ENCODE peak calls at places on chromosomes 4 and X, in nine cellular contexts. J is fibroblast of pulmonary artery, E is pancreas, A is fibroblast of mammary gland, L is foreskin fibroblast, Z is AG09309, G is GM13977, P is activated B cell treated with CpG ODN at 0.5 μM for 24 hours, U is dorsolateral prefrontal cortex. X is an unnamed sample.
A peak's percentile ranks its signal among the peaks of the same experiment; 100 is the strongest.

GRCh38 chr4:41257901-41258300 is 1.2 kb downstream of the UCHL1 start:
- DNase-seq in U (peak; percentile 11), A (no peak), E (no peak), G (no peak), Z (no peak), P (no peak), J (no peak), L (no peak), X (no peak)

GRCh38 chrX:125205084-125205917 is 114.4 kb upstream of the TEX13C start:
- DNase-seq in A (peak; percentile 4), U (peak; percentile 71), E (peak; percentile 60), G (peak; percentile 12), J (no peak), P (no peak), L (peak; percentile 0), Z (no peak), X (peak; percentile 64)

GRCh38 chrX:53686151-53686885 is at the start of gene HUWE1:
- DNase-seq in G (peak; percentile 70), J (peak; percentile 68), A (peak; percentile 63), E (peak; percentile 77), Z (no peak), P (peak; percentile 82), L (peak; percentile 83), U (peak; percentile 82), X (peak; percentile 78)

GRCh38 chrX:12804655-12805054 is 13.4 kb downstream of the PRPS2 start:
- DNase-seq in P (no peak), J (no peak), A (no peak), Z (no peak), U (no peak), L (peak; percentile 7), E (no peak), G (no peak), X (no peak)

GRCh38 chr4:79241846-79242245 is 84.0 kb downstream of the NAA11 start:
- DNase-seq in U (no peak), P (no peak), E (no peak), Z (no peak), A (peak; percentile 53), L (peak; percentile 32), J (peak; percentile 29), G (no peak), X (no peak)

GRCh38 chr4:148299337-148299736 is 142.9 kb downstream of the NR3C2 start:
- DNase-seq in A (no peak), E (no peak), P (no peak), G (no peak), Z (no peak), J (no peak), U (no peak), L (no peak), X (no peak)

GRCh38 chr4:53196872-53197759 is 168.7 kb downstream of the SCFD2 start:
- DNase-seq in G (peak; percentile 31), Z (peak; percentile 74), L (peak; percentile 92), P (no peak), A (peak; percentile 90), J (peak; percentile 95), U (no peak), E (no peak), X (no peak)

GRCh38 chr4:185742766-185743165 is 69.2 kb downstream of the SORBS2 start:
- DNase-seq in E (peak; percentile 68), J (no peak), P (no peak), G (no peak), L (no peak), U (no peak), A (no peak), Z (no peak), X (no peak)

GRCh38 chr4:175412161-175412560 is 399.9 kb downstream of the GPM6A start:
- DNase-seq in A (peak; percentile 91), G (no peak), E (no peak), L (peak; percentile 78), Z (peak; percentile 71), P (no peak), U (no peak), J (peak; percentile 47), X (no peak)

GRCh38 chrX:5646818-5647217 is 581.8 kb downstream of the NLGN4X start:
- DNase-seq in A (no peak), G (peak; percentile 31), L (no peak), U (no peak), E (no peak), P (no peak), Z (no peak), J (no peak), X (no peak)

GRCh38 chr4:185779520-185779919 is 32.5 kb downstream of the SORBS2 start:
- DNase-seq in G (no peak), L (no peak), E (no peak), J (peak; percentile 45), A (no peak), Z (no peak), P (no peak), U (no peak), X (no peak)

DNA sequence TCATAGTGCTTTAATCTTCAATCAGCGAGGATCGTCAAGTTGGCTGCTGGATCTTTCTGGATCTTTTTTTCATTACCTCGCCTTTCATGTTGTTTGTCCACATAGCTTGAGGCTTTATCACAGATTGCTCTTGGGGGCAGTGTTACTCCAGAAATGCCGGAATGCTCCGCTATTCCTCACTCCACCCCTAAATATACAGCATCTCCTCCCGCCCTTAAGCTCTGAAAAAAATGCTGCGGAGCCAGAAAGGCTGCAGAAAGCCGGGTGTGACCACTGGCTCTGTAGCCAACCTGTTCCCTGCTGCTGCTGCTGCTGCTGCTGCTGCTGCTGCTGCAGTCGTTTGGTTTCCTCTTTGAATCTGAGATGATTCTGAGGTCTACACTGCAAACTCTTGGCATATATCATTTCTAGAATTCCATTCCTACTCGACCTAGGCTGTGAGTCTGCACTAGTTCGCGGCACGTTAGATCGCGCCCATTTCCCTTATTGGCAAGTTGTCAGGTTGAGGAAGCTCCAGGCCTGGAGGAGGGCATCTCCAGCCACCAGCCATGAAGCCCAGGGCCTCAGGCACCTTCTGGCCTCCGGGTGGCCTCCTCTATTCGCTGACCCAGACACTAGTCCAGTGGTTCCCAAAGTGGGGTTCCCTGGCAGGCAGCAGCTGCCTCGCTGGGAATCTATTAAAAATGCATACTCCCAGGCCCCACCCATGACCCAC is 34.2 kb downstream of the WDR13 start:
- DNase-seq in U (peak; percentile 73), A (peak; percentile 90), J (peak; percentile 94), E (peak; percentile 87), Z (peak; percentile 60), L (peak; percentile 92), P (peak; percentile 17), G (peak; percentile 77), X (peak; percentile 62)
- TF ChIP-seq CTCF in U (peak; percentile 56), A (peak; percentile 60), J (peak; percentile 55), E (no peak), Z (peak; percentile 54), L (peak; percentile 55), P (no peak), G (peak; percentile 25), X (peak; percentile 69)

GRCh38 chr4:604131-604530 is 21.2 kb upstream of the PDE6B start:
- DNase-seq in A (no peak), E (no peak), J (no peak), P (no peak), G (no peak), U (no peak), Z (no peak), L (no peak), X (no peak)

GRCh38 chr4:601612-602558 is 23.5 kb upstream of the PDE6B start:
- DNase-seq in A (no peak), L (no peak), Z (no peak), P (no peak), E (no peak), U (no peak), J (no peak), G (no peak), X (no peak)

GRCh38 chr4:600166-600565 is 24.1 kb upstream of the TMEM271 start:
- DNase-seq in U (no peak), G (no peak), P (no peak), L (no peak), A (no peak), E (no peak), J (no peak), Z (no peak), X (no peak)

GRCh38 chr4:600850-601515 is 24.4 kb upstream of the PDE6B start:
- DNase-seq in Z (no peak), U (no peak), A (peak; percentile 32), P (no peak), G (no peak), E (no peak), J (no peak), L (peak; percentile 16), X (no peak)

GRCh38 chr4:602559-602942 is 22.8 kb upstream of the PDE6B start:
- DNase-seq in P (no peak), L (peak; percentile 46), A (peak; percentile 25), Z (no peak), J (peak; percentile 29), U (peak; percentile 58), G (no peak), E (peak; percentile 61), X (peak; percentile 40)
- TF ChIP-seq CTCF in P (no peak), L (no peak), A (peak; percentile 52), Z (peak; percentile 36), J (peak; percentile 48), U (peak; percentile 52), G (peak; percentile 61), E (peak; percentile 66), X (peak; percentile 66)

DNA sequence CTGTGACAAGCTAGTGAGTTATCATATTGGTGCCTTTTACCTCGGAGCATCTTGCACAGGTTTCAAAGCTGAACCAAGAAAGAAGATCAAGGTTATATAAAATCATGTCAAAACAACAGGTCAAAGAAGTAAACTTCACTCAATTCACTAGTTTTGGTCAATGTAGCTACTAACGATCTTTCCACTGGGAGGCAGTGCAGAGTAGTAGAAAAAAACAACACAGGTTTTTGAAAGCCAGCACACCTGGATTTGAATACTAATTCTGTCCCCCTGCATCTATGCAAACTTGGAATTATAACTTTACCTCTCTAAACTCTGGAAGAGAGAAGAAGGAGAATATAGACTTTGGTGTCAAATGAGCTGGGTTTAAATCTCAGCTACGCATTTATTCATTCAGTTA is 266.1 kb downstream of the GRIA3 start:
- DNase-seq in L (peak; percentile 14), E (no peak), G (peak; percentile 4), Z (no peak), P (no peak), U (no peak), A (peak; percentile 17), J (peak; percentile 16), X (no peak)
- TF ChIP-seq CTCF in L (peak; percentile 32), E (no peak), G (peak; percentile 52), Z (peak; percentile 22), P (no peak), U (peak; percentile 15), A (peak; percentile 48), J (peak; percentile 47), X (peak; percentile 60)

GRCh38 chr4:8411351-8412180 is 29.0 kb downstream of the ACOX3 start:
- DNase-seq in A (no peak), J (no peak), U (no peak), Z (no peak), E (no peak), P (no peak), L (no peak), G (no peak), X (no peak)

GRCh38 chr4:8410066-8410600 is 30.4 kb downstream of the ACOX3 start:
- DNase-seq in L (no peak), G (no peak), E (no peak), A (no peak), J (no peak), P (no peak), U (no peak), Z (no peak), X (no peak)

GRCh38 chr4:8409271-8410065 is 31.1 kb downstream of the ACOX3 start:
- DNase-seq in A (peak; percentile 37), E (no peak), P (no peak), L (peak; percentile 9), Z (no peak), U (no peak), G (no peak), J (peak; percentile 18), X (no peak)

GRCh38 chr4:8412288-8412687 is 28.2 kb downstream of the ACOX3 start:
- DNase-seq in P (no peak), J (no peak), G (no peak), L (no peak), Z (no peak), U (no peak), E (no peak), A (no peak), X (no peak)

GRCh38 chr4:8410641-8411271 is 29.8 kb downstream of the ACOX3 start:
- DNase-seq in L (peak; percentile 79), J (peak; percentile 63), A (peak; percentile 47), P (no peak), U (peak; percentile 33), G (no peak), E (no peak), Z (no peak), X (peak; percentile 61)
- TF ChIP-seq CTCF in L (peak; percentile 17), J (peak; percentile 36), A (peak; percentile 40), P (no peak), U (no peak), G (peak; percentile 19), E (no peak), Z (peak; percentile 35), X (peak; percentile 57)

X was measured in neural crest cell.